ENCODE peak calls at places on chromosomes 2 and 18, in seven cellular contexts. One of them, this sample, is unnamed.

GRCh38 chr18:61400714-61401113 is 67.5 kb downstream of the CDH20 start:
- DNase-seq in neural progenitor cell: no peak
- DNase-seq in psoas muscle: no peak
- DNase-seq in esophagus squamous epithelium: no peak
- DNase-seq in cardiac muscle cell: no peak
- DNase-seq in GM23248: peak; percentile 75
- DNase-seq in right cardiac atrium: no peak
- DNase-seq in this sample: no peak

GRCh38 chr18:79760881-79761280 is 36.9 kb upstream of the KCNG2 start:
- DNase-seq in GM23248: no peak
- DNase-seq in right cardiac atrium: no peak
- DNase-seq in psoas muscle: no peak
- DNase-seq in cardiac muscle cell: no peak
- DNase-seq in neural progenitor cell: no peak
- DNase-seq in esophagus squamous epithelium: no peak
- DNase-seq in this sample: no peak

GRCh38 chr2:27379840-27380625 is 501 bp downstream of the ZNF513 start:
- DNase-seq in cardiac muscle cell: no peak
- DNase-seq in GM23248: peak; percentile 54
- DNase-seq in right cardiac atrium: peak; percentile 83
- DNase-seq in neural progenitor cell: no peak
- DNase-seq in esophagus squamous epithelium: peak; percentile 41
- DNase-seq in psoas muscle: peak; percentile 89
- DNase-seq in this sample: peak; percentile 53

GRCh38 chr2:15667579-15668556 is 76.2 kb downstream of the DDX1 start:
- DNase-seq in neural progenitor cell: no peak
- DNase-seq in psoas muscle: no peak
- DNase-seq in cardiac muscle cell: no peak
- DNase-seq in esophagus squamous epithelium: no peak
- DNase-seq in right cardiac atrium: no peak
- DNase-seq in GM23248: peak; percentile 32
- DNase-seq in this sample: no peak

GRCh38 chr2:30165050-30165520 is 18.3 kb downstream of the YPEL5 start:
- DNase-seq in neural progenitor cell: peak; percentile 89
- DNase-seq in cardiac muscle cell: peak; percentile 91
- DNase-seq in GM23248: peak; percentile 95
- DNase-seq in right cardiac atrium: no peak
- DNase-seq in psoas muscle: no peak
- DNase-seq in esophagus squamous epithelium: no peak
- DNase-seq in this sample: no peak

GRCh38 chr18:69490813-69491212 is 90.1 kb downstream of the DOK6 start:
- DNase-seq in cardiac muscle cell: no peak
- DNase-seq in neural progenitor cell: no peak
- DNase-seq in esophagus squamous epithelium: no peak
- DNase-seq in right cardiac atrium: no peak
- DNase-seq in psoas muscle: no peak
- DNase-seq in GM23248: peak; percentile 65
- DNase-seq in this sample: no peak

GRCh38 chr2:143347303-143347702 is 218.1 kb downstream of the ARHGAP15 start:
- DNase-seq in right cardiac atrium: no peak
- DNase-seq in psoas muscle: no peak
- DNase-seq in cardiac muscle cell: no peak
- DNase-seq in GM23248: no peak
- DNase-seq in esophagus squamous epithelium: no peak
- DNase-seq in neural progenitor cell: no peak
- DNase-seq in this sample: no peak

GRCh38 chr18:49717617-49718016 is 95.7 kb downstream of the ACAA2 start:
- DNase-seq in cardiac muscle cell: no peak
- DNase-seq in psoas muscle: no peak
- DNase-seq in neural progenitor cell: no peak
- DNase-seq in esophagus squamous epithelium: no peak
- DNase-seq in GM23248: no peak
- DNase-seq in right cardiac atrium: no peak
- DNase-seq in this sample: no peak

GRCh38 chr2:174332607-174333001 is 2.1 kb upstream of the SP9 start:
- DNase-seq in GM23248: no peak
- DNase-seq in right cardiac atrium: no peak
- DNase-seq in cardiac muscle cell: no peak
- DNase-seq in neural progenitor cell: peak; percentile 80
- DNase-seq in psoas muscle: no peak
- DNase-seq in esophagus squamous epithelium: no peak
- DNase-seq in this sample: no peak

GRCh38 chr2:239034561-239035341 is 186.9 kb downstream of the TWIST2 start:
- DNase-seq in psoas muscle: no peak
- DNase-seq in cardiac muscle cell: no peak
- DNase-seq in right cardiac atrium: no peak
- DNase-seq in esophagus squamous epithelium: no peak
- DNase-seq in neural progenitor cell: no peak
- DNase-seq in GM23248: no peak
- DNase-seq in this sample: no peak

GRCh38 chr2:143949121-143949848 is 570.6 kb downstream of the ZEB2 start:
- DNase-seq in neural progenitor cell: no peak
- DNase-seq in psoas muscle: no peak
- DNase-seq in esophagus squamous epithelium: no peak
- DNase-seq in cardiac muscle cell: no peak
- DNase-seq in GM23248: peak; percentile 55
- DNase-seq in right cardiac atrium: no peak
- DNase-seq in this sample: no peak

GRCh38 chr18:48573632-48574293 is 34.9 kb downstream of the CTIF start:
- DNase-seq in cardiac muscle cell: no peak
- DNase-seq in esophagus squamous epithelium: no peak
- DNase-seq in GM23248: no peak
- DNase-seq in neural progenitor cell: no peak
- DNase-seq in psoas muscle: no peak
- DNase-seq in right cardiac atrium: no peak
- DNase-seq in this sample: no peak

GRCh38 chr2:30480703-30481322 is 33.8 kb downstream of the LCLAT1 start:
- DNase-seq in right cardiac atrium: no peak
- DNase-seq in GM23248: no peak
- DNase-seq in esophagus squamous epithelium: no peak
- DNase-seq in cardiac muscle cell: no peak
- DNase-seq in psoas muscle: no peak
- DNase-seq in neural progenitor cell: no peak
- DNase-seq in this sample: no peak

GRCh38 chr18:8657873-8658521 is 47.4 kb upstream of the MTCL1 start:
- DNase-seq in right cardiac atrium: no peak
- DNase-seq in cardiac muscle cell: no peak
- DNase-seq in esophagus squamous epithelium: no peak
- DNase-seq in GM23248: peak; percentile 28
- DNase-seq in psoas muscle: no peak
- DNase-seq in neural progenitor cell: peak; percentile 73
- DNase-seq in this sample: no peak

GRCh38 chr18:77206676-77207370 is 42.8 kb upstream of the GALR1 start:
- DNase-seq in cardiac muscle cell: no peak
- DNase-seq in psoas muscle: peak; percentile 83
- DNase-seq in neural progenitor cell: no peak
- DNase-seq in esophagus squamous epithelium: no peak
- DNase-seq in GM23248: peak; percentile 90
- DNase-seq in right cardiac atrium: peak; percentile 70
- DNase-seq in this sample: no peak

GRCh38 chr2:62587616-62588015 is 81.6 kb upstream of the TMEM17 start:
- DNase-seq in neural progenitor cell: no peak
- DNase-seq in right cardiac atrium: no peak
- DNase-seq in psoas muscle: no peak
- DNase-seq in esophagus squamous epithelium: no peak
- DNase-seq in cardiac muscle cell: no peak
- DNase-seq in GM23248: no peak
- DNase-seq in this sample: no peak

GRCh38 chr18:10420561-10421352 is 33.7 kb upstream of the APCDD1 start:
- DNase-seq in esophagus squamous epithelium: no peak
- DNase-seq in psoas muscle: no peak
- DNase-seq in right cardiac atrium: no peak
- DNase-seq in neural progenitor cell: no peak
- DNase-seq in GM23248: peak; percentile 77
- DNase-seq in cardiac muscle cell: no peak
- DNase-seq in this sample: no peak

GRCh38 chr2:217903142-217903858 is 99.5 kb downstream of the TNS1 start:
- DNase-seq in cardiac muscle cell: no peak
- DNase-seq in esophagus squamous epithelium: no peak
- DNase-seq in GM23248: no peak
- DNase-seq in psoas muscle: no peak
- DNase-seq in neural progenitor cell: no peak
- DNase-seq in right cardiac atrium: no peak
- DNase-seq in this sample: no peak

GRCh38 chr18:3595282-3596273 is 145.6 kb downstream of the TGIF1 start:
- DNase-seq in cardiac muscle cell: no peak
- DNase-seq in right cardiac atrium: no peak
- DNase-seq in neural progenitor cell: no peak
- DNase-seq in esophagus squamous epithelium: no peak
- DNase-seq in psoas muscle: no peak
- DNase-seq in GM23248: peak; percentile 96
- DNase-seq in this sample: peak; percentile 46

GRCh38 chr2:161118722-161119121 is 41.5 kb upstream of the TANK start:
- DNase-seq in esophagus squamous epithelium: no peak
- DNase-seq in GM23248: no peak
- DNase-seq in neural progenitor cell: no peak
- DNase-seq in right cardiac atrium: no peak
- DNase-seq in psoas muscle: no peak
- DNase-seq in cardiac muscle cell: no peak
- DNase-seq in this sample: no peak
- H3K27me3 ChIP-seq in esophagus squamous epithelium: no peaks in the 10 kb centered on the region
- H3K27me3 ChIP-seq in GM23248: no peaks in the 10 kb centered on the region
- H3K27me3 ChIP-seq in neural progenitor cell: no peaks in the 10 kb centered on the region
- H3K27me3 ChIP-seq in right cardiac atrium: no peaks in the 10 kb centered on the region
- H3K27me3 ChIP-seq in psoas muscle: no peaks in the 10 kb centered on the region
- H3K27me3 ChIP-seq in cardiac muscle cell: peaks cover 2% of the 10 kb centered on the region
- H3K27me3 ChIP-seq in this sample: no peaks in the 10 kb centered on the region

GRCh38 chr2:205714058-205714776 is 31.9 kb downstream of the NRP2 start:
- DNase-seq in esophagus squamous epithelium: no peak
- DNase-seq in neural progenitor cell: no peak
- DNase-seq in psoas muscle: no peak
- DNase-seq in right cardiac atrium: no peak
- DNase-seq in GM23248: no peak
- DNase-seq in cardiac muscle cell: no peak
- DNase-seq in this sample: no peak
- H3K27ac ChIP-seq in esophagus squamous epithelium: no peak overlapping the region
- H3K27ac ChIP-seq in neural progenitor cell: peak overlapping the region; percentile 40
- H3K27ac ChIP-seq in psoas muscle: no peak overlapping the region
- H3K27ac ChIP-seq in right cardiac atrium: peak overlapping the region; percentile 53
- H3K27ac ChIP-seq in GM23248: no peak overlapping the region
- H3K27ac ChIP-seq in cardiac muscle cell: peak overlapping the region; percentile 70
- H3K27ac ChIP-seq in this sample: peak overlapping the region; percentile 49

DNA sequence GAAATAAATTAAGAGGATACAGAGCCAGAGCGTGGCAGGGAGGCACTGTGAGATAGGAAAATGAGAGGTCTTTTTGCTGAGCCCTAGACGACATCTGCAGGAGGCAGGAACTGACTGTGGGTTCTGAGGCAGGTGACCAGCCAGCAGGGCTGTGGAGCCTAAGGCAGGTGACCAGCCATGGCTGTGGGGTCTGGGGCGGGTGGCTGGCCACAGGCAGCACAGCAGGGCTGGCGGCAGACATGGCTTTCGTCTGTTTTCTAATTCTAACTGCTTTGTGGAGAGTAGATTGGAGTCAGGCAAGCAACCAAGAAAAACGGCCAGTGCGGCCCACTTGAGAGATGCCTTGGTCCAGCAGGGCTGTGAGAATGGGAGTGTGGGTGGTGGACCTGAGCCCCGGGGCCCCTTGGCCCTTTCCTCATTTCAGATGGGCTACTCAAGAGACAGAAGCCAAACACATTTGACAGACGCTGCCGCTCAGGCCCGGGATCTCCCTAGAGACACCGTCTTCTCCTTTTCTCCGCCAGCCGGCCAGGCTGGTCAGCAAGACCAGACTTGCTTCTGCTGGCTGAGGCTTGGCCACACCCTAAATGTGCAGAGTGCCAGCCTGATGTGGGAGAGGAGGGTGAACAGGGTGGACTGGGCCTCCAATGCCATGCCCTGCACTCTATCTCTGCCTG is 19.7 kb upstream of the GNAL start:
- DNase-seq in cardiac muscle cell: no peak
- DNase-seq in GM23248: no peak
- DNase-seq in right cardiac atrium: no peak
- DNase-seq in neural progenitor cell: no peak
- DNase-seq in psoas muscle: no peak
- DNase-seq in esophagus squamous epithelium: no peak
- DNase-seq in this sample: no peak
- H3K27me3 ChIP-seq in cardiac muscle cell: no peaks in the 10 kb centered on the region
- H3K27me3 ChIP-seq in GM23248: peaks cover 30% of the 10 kb centered on the region
- H3K27me3 ChIP-seq in right cardiac atrium: no peaks in the 10 kb centered on the region
- H3K27me3 ChIP-seq in neural progenitor cell: no peaks in the 10 kb centered on the region
- H3K27me3 ChIP-seq in psoas muscle: peaks cover 2% of the 10 kb centered on the region
- H3K27me3 ChIP-seq in esophagus squamous epithelium: peaks cover 29% of the 10 kb centered on the region
- H3K27me3 ChIP-seq in this sample: no peaks in the 10 kb centered on the region

GRCh38 chr2:145000376-145000775 is 480.5 kb upstream of the ZEB2 start:
- DNase-seq in esophagus squamous epithelium: no peak
- DNase-seq in psoas muscle: no peak
- DNase-seq in cardiac muscle cell: no peak
- DNase-seq in GM23248: no peak
- DNase-seq in neural progenitor cell: no peak
- DNase-seq in right cardiac atrium: no peak
- DNase-seq in this sample: no peak

GRCh38 chr2:144996225-144996795 is 476.4 kb upstream of the ZEB2 start:
- DNase-seq in right cardiac atrium: no peak
- DNase-seq in cardiac muscle cell: no peak
- DNase-seq in neural progenitor cell: no peak
- DNase-seq in GM23248: peak; percentile 61
- DNase-seq in esophagus squamous epithelium: no peak
- DNase-seq in psoas muscle: no peak
- DNase-seq in this sample: no peak

GRCh38 chr2:144998435-144998834 is 478.5 kb upstream of the ZEB2 start:
- DNase-seq in psoas muscle: no peak
- DNase-seq in cardiac muscle cell: no peak
- DNase-seq in right cardiac atrium: no peak
- DNase-seq in GM23248: no peak
- DNase-seq in neural progenitor cell: no peak
- DNase-seq in esophagus squamous epithelium: no peak
- DNase-seq in this sample: no peak

GRCh38 chr2:145002624-145003023 is 482.7 kb upstream of the ZEB2 start:
- DNase-seq in psoas muscle: no peak
- DNase-seq in esophagus squamous epithelium: no peak
- DNase-seq in right cardiac atrium: no peak
- DNase-seq in cardiac muscle cell: no peak
- DNase-seq in GM23248: no peak
- DNase-seq in neural progenitor cell: no peak
- DNase-seq in this sample: no peak

DNA sequence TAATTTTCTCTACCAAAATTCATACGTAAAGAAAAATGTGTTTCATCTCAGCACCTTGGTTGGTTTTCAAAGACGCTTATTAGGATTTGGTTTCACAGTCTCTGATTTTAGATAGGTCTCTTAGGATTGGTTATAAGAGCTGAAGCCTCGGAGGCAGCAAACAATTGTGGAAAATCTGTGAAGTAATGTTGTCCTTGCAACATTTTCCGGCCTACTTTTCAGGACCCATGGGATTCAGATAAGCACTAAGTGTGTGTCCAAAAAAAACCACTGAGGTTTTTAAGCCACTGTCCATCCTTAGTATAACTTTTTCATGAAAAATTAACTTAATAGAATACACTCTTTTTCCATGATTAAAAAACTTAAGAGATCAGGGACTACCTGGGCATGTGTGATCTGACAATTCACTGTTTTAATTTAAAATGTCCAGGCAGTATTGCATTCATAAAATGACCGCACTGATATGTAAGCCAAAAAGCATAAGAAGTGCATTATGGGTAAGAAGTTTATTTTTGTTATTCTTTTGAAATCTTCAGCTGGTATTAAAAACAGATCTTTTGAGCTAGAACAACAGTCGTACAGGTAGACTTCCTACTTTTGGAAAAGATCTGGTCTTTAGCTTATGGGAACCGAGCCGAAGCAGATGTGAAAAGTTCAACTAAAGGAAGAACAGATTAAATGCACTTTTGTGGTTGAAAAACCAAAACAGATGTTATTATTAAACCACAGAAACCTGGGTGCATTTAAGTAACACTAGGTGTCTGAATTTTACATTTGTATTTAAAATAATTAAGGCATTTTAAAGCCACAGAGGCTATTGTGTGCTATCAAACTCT is 479.3 kb upstream of the ZEB2 start:
- DNase-seq in esophagus squamous epithelium: no peak
- DNase-seq in neural progenitor cell: no peak
- DNase-seq in cardiac muscle cell: no peak
- DNase-seq in psoas muscle: no peak
- DNase-seq in GM23248: no peak
- DNase-seq in right cardiac atrium: no peak
- DNase-seq in this sample: no peak
- H3K27ac ChIP-seq in esophagus squamous epithelium: no peak overlapping the region
- H3K27ac ChIP-seq in neural progenitor cell: no peak overlapping the region
- H3K27ac ChIP-seq in cardiac muscle cell: no peak overlapping the region
- H3K27ac ChIP-seq in psoas muscle: peak overlapping the region; percentile 10
- H3K27ac ChIP-seq in GM23248: no peak overlapping the region
- H3K27ac ChIP-seq in right cardiac atrium: no peak overlapping the region
- H3K27ac ChIP-seq in this sample: peak overlapping the region; percentile 27